ENCODE peak calls at places on chromosome 2, in five cellular contexts. E, V, J, H and U are unnamed samples.

GRCh38 chr2:105417789-105418475 is 19.1 kb upstream of the FHL2 start:
- ATAC-seq in E (no peak), V (peak; percentile 84), H (no peak), J (peak; percentile 70), U (no peak)

GRCh38 chr2:28972778-28973335 is 8.2 kb upstream of the TOGARAM2 start:
- ATAC-seq in H (no peak), E (no peak), V (no peak), J (peak; percentile 52), U (no peak)

GRCh38 chr2:70613510-70613909 is 59.9 kb upstream of the TGFA start:
- ATAC-seq in E (no peak), J (no peak), H (no peak), V (no peak), U (no peak)

GRCh38 chr2:72754628-72755320 is 71.1 kb downstream of the EXOC6B start:
- ATAC-seq in J (no peak), V (no peak), H (peak; percentile 42), E (no peak), U (no peak)

GRCh38 chr2:233164967-233165366 is 86.5 kb upstream of the ATG16L1 start:
- ATAC-seq in E (no peak), V (no peak), J (no peak), H (no peak), U (no peak)

GRCh38 chr2:222835142-222835822 is 25.6 kb upstream of the ACSL3 start:
- ATAC-seq in J (no peak), V (peak; percentile 22), E (no peak), H (no peak), U (no peak)

GRCh38 chr2:47072728-47073191 is 82.3 kb downstream of the STPG4 start:
- ATAC-seq in V (no peak), H (no peak), E (peak; percentile 65), J (peak; percentile 22), U (peak; percentile 24)

GRCh38 chr2:52818958-52819357 is 948.6 kb upstream of the CHAC2 start:
- ATAC-seq in V (no peak), J (no peak), E (no peak), H (no peak), U (no peak)

GRCh38 chr2:551621-552020 is 125.6 kb downstream of the TMEM18 start:
- ATAC-seq in V (peak; percentile 79), E (no peak), H (peak; percentile 97), J (no peak), U (no peak)

GRCh38 chr2:105858868-105859693 is 114.4 kb downstream of the NCK2 start:
- ATAC-seq in H (no peak), J (peak; percentile 37), E (no peak), V (no peak), U (no peak)

GRCh38 chr2:221097568-221097915 is 474.6 kb downstream of the EPHA4 start:
- ATAC-seq in J (peak; percentile 33), H (no peak), V (no peak), E (peak; percentile 35), U (no peak)

GRCh38 chr2:134932864-134933526 is 14.4 kb downstream of the CCNT2 start:
- ATAC-seq in E (no peak), V (no peak), J (peak; percentile 27), H (peak; percentile 36), U (no peak)

GRCh38 chr2:48227617-48228344 is 302.2 kb upstream of the STON1 start:
- ATAC-seq in H (no peak), J (peak; percentile 91), V (no peak), E (peak; percentile 85), U (no peak)

GRCh38 chr2:176911-177310 is 86.9 kb downstream of the SH3YL1 start:
- ATAC-seq in J (no peak), V (no peak), H (no peak), E (no peak), U (no peak)

GRCh38 chr2:97770450-97770849 is 57.1 kb downstream of the ZAP70 start:
- ATAC-seq in J (no peak), V (no peak), E (no peak), H (no peak), U (no peak)

GRCh38 chr2:164613321-164613982 is 7.8 kb downstream of the GRB14 start:
- ATAC-seq in V (no peak), E (no peak), J (no peak), H (peak; percentile 91), U (no peak)

GRCh38 chr2:77005522-77005921 is 516.7 kb downstream of the LRRTM4 start:
- ATAC-seq in V (no peak), E (no peak), H (no peak), J (peak; percentile 90), U (no peak)

GRCh38 chr2:219803294-219803693 is 175.9 kb downstream of the SLC4A3 start:
- ATAC-seq in E (no peak), V (no peak), H (no peak), J (no peak), U (no peak)

GRCh38 chr2:75389271-75389670 is 171.5 kb downstream of the EVA1A start:
- ATAC-seq in J (no peak), H (no peak), E (no peak), V (no peak), U (no peak)

GRCh38 chr2:26179446-26179907 is 6.6 kb downstream of the GAREM2 start:
- ATAC-seq in E (no peak), V (no peak), H (peak; percentile 2), J (no peak), U (no peak)

GRCh38 chr2:10675126-10675525 is 14.6 kb downstream of the NOL10 start:
- ATAC-seq in H (no peak), E (no peak), J (no peak), V (no peak), U (no peak)

GRCh38 chr2:57139179-57139578 is 907.4 kb upstream of the VRK2 start:
- ATAC-seq in E (no peak), J (no peak), V (no peak), H (no peak), U (no peak)
- TF ChIP-seq CTCF in E (no peak), J (no peak), V (no peak), H (no peak), U (no peak)

GRCh38 chr2:174337337-174338154 is 2.8 kb downstream of the SP9 start:
- ATAC-seq in H (no peak), E (no peak), J (no peak), V (peak; percentile 36), U (peak; percentile 13)

GRCh38 chr2:174334781-174335604 is at the start of gene SP9:
- ATAC-seq in E (peak; percentile 45), J (no peak), H (peak; percentile 55), V (peak; percentile 70), U (no peak)

GRCh38 chr2:174338155-174338495 is 3.4 kb downstream of the SP9 start:
- ATAC-seq in J (no peak), V (no peak), E (no peak), H (no peak), U (no peak)

GRCh38 chr2:174335605-174336402 is 1.1 kb downstream of the SP9 start:
- ATAC-seq in V (peak; percentile 32), J (peak; percentile 7), H (no peak), E (peak; percentile 32), U (no peak)

DNA sequence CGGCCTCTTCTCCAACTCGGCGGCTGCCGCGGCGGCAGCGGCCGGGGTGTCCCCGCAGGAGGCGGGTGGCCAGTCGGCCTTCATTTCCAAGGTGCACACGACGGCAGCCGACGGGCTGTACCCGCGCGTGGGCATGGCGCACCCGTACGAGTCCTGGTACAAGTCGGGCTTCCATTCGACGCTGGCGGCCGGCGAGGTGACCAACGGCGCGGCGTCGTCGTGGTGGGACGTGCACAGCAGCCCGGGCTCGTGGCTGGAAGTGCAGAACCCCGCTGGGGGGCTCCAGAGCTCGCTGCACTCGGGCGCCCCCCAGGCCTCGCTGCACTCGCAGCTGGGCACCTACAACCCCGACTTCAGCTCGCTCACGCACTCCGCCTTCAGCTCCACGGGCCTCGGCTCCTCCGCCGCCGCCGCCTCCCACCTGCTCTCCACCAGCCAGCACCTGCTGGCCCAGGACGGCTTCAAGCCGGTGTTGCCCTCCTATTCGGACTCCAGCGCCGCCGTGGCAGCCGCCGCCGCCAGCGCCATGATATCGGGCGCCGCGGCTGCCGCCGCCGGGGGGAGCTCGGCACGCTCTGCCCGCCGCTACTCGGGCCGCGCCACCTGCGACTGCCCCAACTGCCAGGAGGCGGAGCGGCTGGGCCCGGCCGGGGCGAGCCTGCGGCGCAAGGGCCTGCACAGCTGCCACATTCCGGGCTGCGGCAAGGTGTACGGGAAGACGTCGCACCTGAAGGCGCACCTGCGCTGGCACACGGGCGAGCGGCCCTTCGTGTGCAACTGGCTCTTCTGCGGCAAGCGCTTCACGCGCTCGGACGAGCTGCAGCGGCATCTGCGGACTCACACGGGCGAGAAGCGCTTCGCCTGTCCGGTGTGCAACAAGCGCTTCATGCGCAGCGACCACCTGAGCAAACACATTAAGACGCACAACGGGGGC is 1.9 kb downstream of the SP9 start:
- ATAC-seq in J (peak; percentile 69), E (peak; percentile 25), V (peak; percentile 58), H (peak; percentile 68), U (no peak)
- TF ChIP-seq EP300 in J (no peak), E (no peak), V (no peak), H (no peak), U (no peak)

GRCh38 chr2:191866195-191866594 is 19.3 kb upstream of the CAVIN2 start:
- ATAC-seq in J (no peak), H (peak; percentile 1), E (no peak), V (no peak), U (no peak)

GRCh38 chr2:191867507-191867847 is 20.6 kb upstream of the CAVIN2 start:
- ATAC-seq in J (no peak), E (no peak), V (no peak), H (peak; percentile 27), U (peak; percentile 4)

GRCh38 chr2:191869178-191869577 is 22.3 kb upstream of the CAVIN2 start:
- ATAC-seq in V (peak; percentile 92), H (peak; percentile 8), J (peak; percentile 93), E (no peak), U (no peak)

GRCh38 chr2:191864623-191865521 is 18.0 kb upstream of the CAVIN2 start:
- ATAC-seq in J (no peak), E (no peak), H (peak; percentile 12), V (peak; percentile 14), U (no peak)

GRCh38 chr2:191866675-191867506 is 20.0 kb upstream of the CAVIN2 start:
- ATAC-seq in J (no peak), E (peak; percentile 93), H (peak; percentile 90), V (peak; percentile 46), U (peak; percentile 93)
- TF ChIP-seq POLR2AphosphoS5 in J (no peak), E (peak; percentile 87), H (no peak), V (no peak), U (peak; percentile 96)

GRCh38 chr2:217074576-217075224 is 214.8 kb upstream of the TNP1 start:
- ATAC-seq in J (no peak), V (no peak), H (no peak), E (no peak), U (no peak)
- TF ChIP-seq CTCF in J (no peak), V (no peak), H (no peak), E (no peak), U (no peak)